ENCODE peak calls at places on chromosomes 6 and 20, in eight cellular contexts. T is stomach, Y is A549, A is K562, M is HepG2, G is esophagus muscularis mucosa, Q is ovary, B is body of pancreas. H is an unnamed sample.

GRCh38 chr6:147268254-147268653 is 64.0 kb downstream of the STXBP5 start:
- DNase-seq in T (no peak), Y (no peak), A (no peak), M (no peak), G (no peak), Q (no peak), B (no peak), H (no peak)

GRCh38 chr6:93416575-93417420 is 2.6 kb downstream of the EPHA7 start:
- DNase-seq in T (no peak), Y (peak; percentile 3), A (no peak), M (no peak), G (no peak), Q (peak; percentile 29), B (peak; percentile 13), H (peak; percentile 78)

GRCh38 chr6:46175446-46175845 is 4.7 kb upstream of the ENPP5 start:
- DNase-seq in T (no peak), Y (no peak), A (no peak), M (no peak), G (no peak), Q (no peak), B (no peak), H (no peak)

GRCh38 chr20:4086771-4087677 is 71.7 kb upstream of the RNF24 start:
- DNase-seq in T (no peak), Y (no peak), A (no peak), M (no peak), G (no peak), Q (no peak), B (no peak), H (no peak)

GRCh38 chr6:18293192-18293904 is 29.0 kb upstream of the DEK start:
- DNase-seq in T (no peak), Y (no peak), A (no peak), M (peak; percentile 11), G (no peak), Q (no peak), B (no peak), H (no peak)

GRCh38 chr6:5181494-5182287 is 79.1 kb downstream of the LYRM4 start:
- DNase-seq in T (no peak), Y (no peak), A (no peak), M (no peak), G (no peak), Q (no peak), B (no peak), H (no peak)

GRCh38 chr6:43584892-43585570 is 9.0 kb downstream of the POLH start:
- DNase-seq in T (no peak), Y (no peak), A (no peak), M (no peak), G (no peak), Q (no peak), B (no peak), H (no peak)

GRCh38 chr20:62214067-62214466 is 6.0 kb downstream of the HRH3 start:
- DNase-seq in T (no peak), Y (no peak), A (no peak), M (no peak), G (no peak), Q (no peak), B (no peak), H (no peak)

DNA sequence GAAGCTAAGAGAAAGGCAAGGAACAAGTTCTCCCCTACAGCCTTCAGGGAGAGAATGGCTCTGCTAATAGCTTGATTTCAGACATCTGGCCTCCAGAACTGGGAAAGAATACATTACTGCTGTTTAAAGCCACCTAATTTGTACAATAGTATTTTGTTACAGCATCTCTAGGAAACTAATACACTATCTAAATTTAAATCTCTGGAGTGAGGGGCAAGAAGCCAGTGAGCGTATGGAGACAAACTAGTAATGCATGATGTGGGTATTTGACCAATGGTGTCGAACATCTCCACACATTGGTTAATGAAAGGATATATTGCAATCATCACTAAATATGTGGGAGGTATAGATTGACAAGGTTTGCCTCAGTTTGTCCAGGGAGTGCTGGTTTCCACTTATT is 451.5 kb downstream of the EPM2A start:
- DNase-seq in T (no peak), Y (no peak), A (no peak), M (no peak), G (no peak), Q (no peak), B (no peak), H (no peak)
- TF ChIP-seq POLR2A in T (no peak), Y (no peak), A (no peak), M (no peak), G (no peak), Q (no peak), B (no peak), H (no peak)

DNA sequence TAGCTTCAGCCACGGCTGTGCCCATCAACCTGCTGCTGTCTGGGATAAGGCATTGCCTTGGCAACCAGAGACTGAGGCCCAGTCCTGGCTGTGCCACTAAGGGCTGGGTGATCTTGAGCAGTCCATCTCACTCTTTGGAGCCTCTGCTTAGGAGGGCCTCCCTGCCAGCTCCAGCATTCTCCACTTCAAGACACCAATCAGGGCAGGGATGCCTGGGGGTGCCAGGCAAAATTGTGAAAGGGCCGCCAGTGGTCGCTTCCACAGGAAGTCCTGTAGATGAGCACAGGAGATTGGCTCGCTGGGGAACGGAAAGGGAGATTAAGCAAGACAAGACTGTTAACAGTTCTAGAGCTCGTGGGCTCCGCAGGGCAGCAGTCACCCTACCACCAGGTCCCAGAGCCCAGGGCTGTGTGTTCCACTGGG is at the start of gene RAB44:
- DNase-seq in T (no peak), Y (no peak), A (no peak), M (no peak), G (no peak), Q (peak; percentile 11), B (no peak), H (peak; percentile 74)
- TF ChIP-seq POLR2A in T (no peak), Y (no peak), A (no peak), M (no peak), G (no peak), Q (no peak), B (no peak), H (no peak)

DNA sequence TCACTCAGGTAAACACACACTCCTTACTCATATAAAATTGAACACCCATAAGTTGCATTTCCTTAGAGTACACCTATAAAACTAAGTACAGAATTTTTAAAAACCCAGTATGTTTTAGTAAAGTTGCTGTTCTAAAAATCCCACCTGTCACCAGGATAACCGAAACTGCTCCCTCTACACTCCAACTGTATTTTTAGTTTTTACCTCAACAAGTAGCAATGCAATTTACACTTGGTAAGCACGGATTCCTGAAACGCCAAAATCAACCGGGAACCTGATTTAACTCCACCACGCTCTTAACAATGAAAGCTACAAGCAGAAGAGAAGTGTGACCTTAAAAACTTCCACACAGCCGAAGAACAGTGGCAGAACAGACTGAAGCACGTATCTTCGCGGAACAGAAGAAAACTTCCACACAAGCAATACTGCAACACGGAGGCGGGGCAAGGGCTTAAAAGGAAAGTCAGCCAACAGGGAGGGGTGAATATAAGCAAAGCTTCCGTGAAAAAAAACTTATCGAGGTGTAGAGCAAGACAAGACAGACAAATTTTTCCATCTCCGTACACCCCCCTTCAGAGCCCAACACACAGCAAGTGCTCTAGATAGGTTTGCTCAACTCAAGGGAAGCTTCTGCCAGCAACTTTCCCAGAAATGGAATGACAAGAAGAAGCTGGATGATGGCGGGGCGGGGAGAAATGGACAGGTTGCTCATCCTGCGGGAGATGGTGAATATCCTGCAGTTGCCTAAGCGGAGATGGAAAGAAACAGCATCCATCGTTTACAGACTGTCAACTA is 1.4 kb downstream of the STAU1 start:
- DNase-seq in T (peak; percentile 65), Y (peak; percentile 44), A (peak; percentile 70), M (peak; percentile 62), G (peak; percentile 94), Q (peak; percentile 63), B (peak; percentile 65), H (peak; percentile 81)
- TF ChIP-seq POLR2A in T (no peak), Y (no peak), A (no peak), M (peak; percentile 51), G (no peak), Q (no peak), B (peak; percentile 73), H (no peak)

DNA sequence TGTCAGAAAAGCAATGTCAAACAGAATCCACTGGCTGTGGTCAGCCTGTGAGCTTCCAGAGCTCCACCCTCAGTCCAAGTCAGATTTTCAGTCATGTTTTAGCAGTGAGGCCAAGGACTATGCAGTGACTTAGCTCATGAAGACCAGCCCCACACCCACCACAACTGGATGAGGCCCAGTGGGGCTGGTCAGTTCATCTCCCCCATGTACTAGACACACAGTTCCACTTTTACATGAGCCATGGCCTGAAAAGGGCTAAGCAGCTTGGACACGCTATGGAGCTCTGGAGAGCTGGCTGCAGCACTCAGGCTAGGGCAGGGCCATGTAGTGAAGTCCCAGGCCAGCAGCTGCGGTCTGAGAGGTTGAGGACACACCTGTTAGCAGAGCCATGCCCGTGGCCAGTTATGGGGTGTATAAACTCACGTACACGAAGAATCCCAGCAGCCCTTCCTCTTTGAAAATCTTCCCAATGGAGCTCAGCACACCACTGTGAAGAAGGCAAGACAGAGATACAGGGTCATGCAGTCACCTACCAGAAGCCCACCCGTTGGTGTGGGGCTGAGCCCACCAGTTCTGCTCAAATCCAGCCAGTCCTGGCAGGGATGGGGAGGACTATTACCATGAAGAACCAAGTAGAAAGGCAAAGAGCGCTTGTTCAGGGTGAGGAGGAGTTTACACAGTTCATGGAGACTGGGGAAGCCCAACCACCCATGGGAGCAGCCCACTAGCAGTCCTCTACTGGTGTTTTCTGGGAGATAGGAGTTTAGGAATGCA is 10.6 kb downstream of the MTCH1 start:
- DNase-seq in T (no peak), Y (no peak), A (no peak), M (no peak), G (no peak), Q (no peak), B (no peak), H (peak; percentile 66)
- TF ChIP-seq POLR2A in T (no peak), Y (no peak), A (no peak), M (no peak), G (no peak), Q (no peak), B (no peak), H (no peak)

DNA sequence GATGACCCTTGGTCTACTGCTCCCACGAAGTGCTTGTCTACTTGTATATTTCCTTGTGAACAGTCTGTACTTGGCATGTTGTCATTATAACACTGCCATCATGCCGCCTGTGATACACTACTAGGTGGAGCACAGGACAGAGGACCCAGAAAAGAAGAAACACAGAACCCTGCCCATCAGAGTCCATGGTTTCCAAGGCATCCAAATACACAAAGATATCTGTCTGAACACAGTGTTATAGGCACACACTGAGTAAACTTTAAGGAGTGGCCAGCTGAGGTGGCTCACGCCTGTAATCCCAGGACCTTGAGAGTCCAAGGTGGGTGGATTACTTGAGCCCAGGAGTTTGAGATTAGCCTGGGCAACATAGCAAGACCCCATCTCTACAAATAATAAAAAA is 110.5 kb upstream of the SLC2A12 start:
- DNase-seq in T (no peak), Y (no peak), A (no peak), M (no peak), G (no peak), Q (no peak), B (no peak), H (no peak)
- TF ChIP-seq POLR2A in T (no peak), Y (no peak), A (no peak), M (no peak), G (no peak), Q (no peak), B (no peak), H (no peak)

GRCh38 chr20:57568088-57568896 is 7.4 kb downstream of the PCK1 start:
- DNase-seq in T (no peak), Y (no peak), A (no peak), M (peak; percentile 31), G (no peak), Q (no peak), B (no peak), H (peak; percentile 63)
- TF ChIP-seq POLR2A in T (no peak), Y (no peak), A (no peak), M (peak; percentile 40), G (no peak), Q (no peak), B (no peak), H (no peak)